ENCODE peak calls at places on chromosomes 1 and 21, in seven cellular contexts. T is coronary artery, C is lower lobe of right lung, F is IMR-90, Q is GM13977, U is spleen, W is ovary. X is an unnamed sample.

GRCh38 chr21:36571556-36571955 is 91.6 kb upstream of the CLDN14 start:
- DNase-seq in T (no peak), Q (no peak), F (no peak), C (no peak), U (no peak), W (no peak), X (no peak)

GRCh38 chr21:34667761-34668160 is 1.0 kb upstream of the CLIC6 start:
- DNase-seq in F (no peak), Q (no peak), C (no peak), W (no peak), U (no peak), T (no peak), X (no peak)

GRCh38 chr1:180000575-180000974 is 46.0 kb downstream of the CEP350 start:
- DNase-seq in U (no peak), T (no peak), W (no peak), C (no peak), Q (no peak), F (no peak), X (no peak)

GRCh38 chr1:245322673-245323072 is 167.9 kb downstream of the KIF26B start:
- DNase-seq in Q (no peak), W (no peak), U (no peak), C (no peak), T (no peak), F (no peak), X (no peak)

GRCh38 chr1:156500847-156501686 is 492 bp upstream of the MEF2D start:
- DNase-seq in F (peak), T (peak), U (peak), W (peak), Q (peak), C (peak), X (peak)

GRCh38 chr1:209094384-209094783 is 489.1 kb upstream of the CAMK1G start:
- DNase-seq in T (no peak), W (no peak), C (no peak), F (no peak), Q (no peak), U (no peak), X (no peak)

GRCh38 chr1:16138772-16139221 is 17.1 kb downstream of the EPHA2 start:
- DNase-seq in U (no peak), C (no peak), Q (no peak), W (no peak), T (no peak), F (peak), X (no peak)

GRCh38 chr1:172533511-172534116 is 664 bp downstream of the SUCO start:
- DNase-seq in Q (peak), C (peak), W (peak), T (peak), U (peak), F (peak), X (peak)

GRCh38 chr1:173122958-173123852 is 72.5 kb upstream of the TNFSF18 start:
- DNase-seq in U (no peak), W (peak), F (peak), T (peak), Q (no peak), C (peak), X (no peak)

GRCh38 chr1:197355248-197355995 is 87.4 kb downstream of the CRB1 start:
- DNase-seq in W (no peak), C (no peak), F (no peak), U (peak), Q (no peak), T (no peak), X (no peak)

GRCh38 chr1:75796376-75797272 is at the start of gene MSH4:
- DNase-seq in C (no peak), Q (no peak), W (peak), F (no peak), U (peak), T (no peak), X (no peak)

GRCh38 chr1:30906631-30907389 is 1.7 kb downstream of the SDC3 start:
- DNase-seq in W (peak), Q (no peak), C (no peak), U (peak), T (no peak), F (no peak), X (no peak)

GRCh38 chr1:196462101-196462500 is 146.1 kb downstream of the KCNT2 start:
- DNase-seq in T (no peak), W (no peak), U (no peak), Q (no peak), F (peak), C (no peak), X (no peak)

GRCh38 chr1:207866471-207867135 is 44.3 kb downstream of the CD34 start:
- DNase-seq in F (peak), U (no peak), T (peak), W (peak), C (peak), Q (no peak), X (no peak)

GRCh38 chr1:228397454-228397786 is 9.2 kb downstream of the TRIM11 start:
- DNase-seq in T (no peak), Q (no peak), W (no peak), U (peak), F (no peak), C (peak), X (no peak)

GRCh38 chr21:29149771-29150425 is 19.5 kb downstream of the MAP3K7CL start:
- DNase-seq in T (no peak), W (no peak), Q (no peak), F (peak), C (no peak), U (no peak), X (no peak)

GRCh38 chr1:58885998-58886397 is 102.2 kb upstream of the JUN start:
- DNase-seq in C (no peak), U (no peak), W (peak), F (no peak), Q (no peak), T (no peak), X (no peak)

GRCh38 chr1:14142397-14143095 is 442.6 kb downstream of the PRDM2 start:
- DNase-seq in C (peak), F (no peak), Q (no peak), T (no peak), U (no peak), W (no peak), X (no peak)

GRCh38 chr1:171177261-171177660 is 7.8 kb upstream of the FMO2 start:
- DNase-seq in W (no peak), C (no peak), Q (no peak), F (no peak), U (no peak), T (no peak), X (no peak)

GRCh38 chr1:53706356-53706755 is 32.6 kb downstream of the GLIS1 start:
- DNase-seq in T (no peak), F (no peak), W (no peak), U (no peak), Q (no peak), C (no peak), X (no peak)

GRCh38 chr1:153498746-153499145 is 37.0 kb downstream of the S100A6 start:
- DNase-seq in F (no peak), W (no peak), T (no peak), C (no peak), Q (no peak), U (no peak), X (no peak)

GRCh38 chr1:93079685-93080141 is 630 bp downstream of the MTF2 start:
- DNase-seq in Q (no peak), U (peak), T (no peak), F (no peak), C (peak), W (peak), X (peak)

GRCh38 chr1:35808376-35809155 is 750 bp downstream of the AGO4 start:
- DNase-seq in T (peak), W (peak), Q (peak), F (no peak), C (peak), U (peak), X (no peak)

GRCh38 chr1:77100870-77101269 is 118.4 kb downstream of the PIGK start:
- DNase-seq in T (no peak), C (no peak), F (peak), U (no peak), Q (no peak), W (no peak), X (no peak)

GRCh38 chr21:33734818-33735217 is 92.5 kb downstream of the ITSN1 start:
- DNase-seq in T (no peak), W (no peak), Q (no peak), C (no peak), U (no peak), F (no peak), X (no peak)

GRCh38 chr1:44519035-44519676 is 114.1 kb downstream of the RNF220 start:
- DNase-seq in U (no peak), Q (no peak), C (no peak), F (no peak), W (no peak), T (no peak), X (no peak)

GRCh38 chr1:193335797-193336428 is 149.5 kb upstream of the B3GALT2 start:
- DNase-seq in U (no peak), F (peak), C (no peak), Q (no peak), T (no peak), W (no peak), X (no peak)

GRCh38 chr1:2368053-2368744 is 23.2 kb downstream of the MORN1 start:
- DNase-seq in U (peak), F (no peak), C (no peak), W (no peak), T (no peak), Q (no peak), X (peak)

GRCh38 chr21:15281714-15282113 is 216.9 kb upstream of the NRIP1 start:
- DNase-seq in T (no peak), F (no peak), W (no peak), U (no peak), C (no peak), Q (no peak), X (no peak)

GRCh38 chr1:208497866-208498541 is 253.8 kb upstream of the PLXNA2 start:
- DNase-seq in T (peak), U (no peak), F (no peak), C (no peak), W (no peak), Q (no peak), X (no peak)

GRCh38 chr1:67429011-67429527 is 1.1 kb downstream of the SERBP1 start:
- DNase-seq in T (no peak), U (peak), W (no peak), Q (peak), C (no peak), F (no peak), X (peak)

GRCh38 chr1:44610527-44611148 is 63.6 kb downstream of the TMEM53 start:
- DNase-seq in Q (no peak), W (peak), F (no peak), C (no peak), T (no peak), U (peak), X (peak)

GRCh38 chr1:14945132-14946010 is 208.2 kb upstream of the TMEM51 start:
- DNase-seq in F (peak), C (no peak), T (peak), U (no peak), Q (no peak), W (peak), X (peak)

GRCh38 chr1:239126881-239127280 is 259.5 kb upstream of the CHRM3 start:
- DNase-seq in F (no peak), Q (no peak), W (no peak), U (no peak), C (no peak), T (no peak), X (no peak)

GRCh38 chr1:200290010-200290685 is 119.7 kb downstream of the ZNF281 start:
- DNase-seq in C (no peak), W (no peak), F (no peak), U (no peak), Q (no peak), T (no peak), X (no peak)

GRCh38 chr1:234607091-234608025 is 2.6 kb downstream of the IRF2BP2 start:
- DNase-seq in F (no peak), T (no peak), U (peak), C (peak), W (peak), Q (no peak), X (peak)
- TF ChIP-seq CTCF in F (peak), T (no peak), U (no peak), C (peak), W (no peak), Q (no peak), X (no peak)

GRCh38 chr1:7116001-7116400 is 330.7 kb downstream of the CAMTA1 start:
- DNase-seq in F (no peak), C (no peak), W (no peak), T (no peak), U (no peak), Q (no peak), X (no peak)

GRCh38 chr1:7117599-7118281 is 332.5 kb downstream of the CAMTA1 start:
- DNase-seq in F (peak), Q (no peak), U (no peak), T (no peak), C (no peak), W (no peak), X (peak)

GRCh38 chr1:7113822-7114221 is 328.6 kb downstream of the CAMTA1 start:
- DNase-seq in W (no peak), F (no peak), T (no peak), U (no peak), C (no peak), Q (no peak), X (no peak)

GRCh38 chr1:7120863-7121621 is 335.8 kb downstream of the CAMTA1 start:
- DNase-seq in C (no peak), U (no peak), F (no peak), T (no peak), Q (no peak), W (no peak), X (no peak)

GRCh38 chr1:7117265-7117598 is 332.0 kb downstream of the CAMTA1 start:
- DNase-seq in U (no peak), Q (no peak), T (no peak), F (no peak), W (no peak), C (no peak), X (no peak)
- TF ChIP-seq CTCF in U (no peak), Q (no peak), T (no peak), F (no peak), W (no peak), C (no peak), X (peak)

GRCh38 chr1:6208723-6209660 is 3.1 kb downstream of the RNF207 start:
- DNase-seq in U (no peak), F (peak), C (peak), W (peak), T (no peak), Q (peak), X (peak)
- TF ChIP-seq CTCF in U (peak), F (peak), C (peak), W (peak), T (peak), Q (peak), X (peak)

DNA sequence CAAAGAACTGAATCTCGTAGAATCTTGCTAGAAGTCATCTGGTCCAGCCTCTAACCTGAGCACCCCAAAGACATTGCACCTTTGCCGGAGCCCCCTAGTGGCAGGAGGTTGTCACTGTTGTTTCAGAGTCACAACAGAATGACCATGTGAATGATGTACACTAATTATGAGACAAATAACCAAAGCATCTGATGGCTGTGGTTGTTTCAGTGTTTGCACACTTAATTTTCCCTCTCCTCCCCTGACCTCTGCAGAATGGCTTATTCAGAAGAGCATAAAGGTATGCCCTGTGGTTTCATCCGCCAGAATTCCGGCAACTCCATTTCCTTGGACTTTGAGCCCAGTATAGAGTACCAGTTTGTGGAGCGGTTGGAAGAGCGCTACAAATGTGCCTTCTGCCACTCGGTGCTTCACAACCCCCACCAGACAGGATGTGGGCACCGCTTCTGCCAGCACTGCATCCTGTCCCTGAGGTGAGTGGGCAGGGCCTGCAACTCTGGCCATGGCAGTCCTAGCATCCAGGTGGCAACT is 26.4 kb downstream of the TRAF5 start:
- DNase-seq in F (no peak), C (no peak), Q (peak), W (no peak), T (no peak), U (peak), X (no peak)
- TF ChIP-seq CTCF in F (peak), C (peak), Q (peak), W (no peak), T (peak), U (peak), X (peak)

GRCh38 chr21:24014381-24014780 is 1592.9 kb downstream of the MRPL39 start:
- DNase-seq in W (no peak), U (no peak), F (no peak), Q (no peak), C (no peak), T (no peak), X (no peak)
- TF ChIP-seq CTCF in W (no peak), U (no peak), F (peak), Q (no peak), C (no peak), T (no peak), X (peak)